ENCODE peak calls at places on chromosomes 3 and 15, in six cellular contexts. A is SK-N-SH, I is right lobe of liver, W is neuronal stem cell, X is aorta, F is K562. J is an unnamed sample.

GRCh38 chr3:157355276-157355675 is 81.4 kb upstream of the PTX3 start:
- DNase-seq in A (no peak), I (no peak), W (no peak), X (no peak), F (no peak), J (no peak)

GRCh38 chr3:47984089-47984759 is 32.0 kb downstream of the MAP4 start:
- DNase-seq in A (no peak), I (no peak), W (no peak), X (peak; percentile 58), F (no peak), J (no peak)

GRCh38 chr3:189165092-189165491 is 6.7 kb upstream of the TPRG1 start:
- DNase-seq in A (no peak), I (no peak), W (no peak), X (no peak), F (no peak), J (no peak)

GRCh38 chr3:178551916-178552321 is 15.7 kb downstream of the KCNMB2 start:
- DNase-seq in A (no peak), I (no peak), W (no peak), X (no peak), F (no peak), J (no peak)

GRCh38 chr3:187976361-187976900 is 177.5 kb upstream of the LPP start:
- DNase-seq in A (no peak), I (no peak), W (no peak), X (no peak), F (no peak), J (no peak)

GRCh38 chr15:91357011-91357410 is 257.0 kb downstream of the SV2B start:
- DNase-seq in A (no peak), I (no peak), W (no peak), X (no peak), F (no peak), J (no peak)

GRCh38 chr3:120762575-120762974 is 20.0 kb downstream of the GTF2E1 start:
- DNase-seq in A (no peak), I (no peak), W (no peak), X (no peak), F (no peak), J (no peak)

GRCh38 chr3:124639406-124640237 is 90.6 kb upstream of the UMPS start:
- DNase-seq in A (no peak), I (no peak), W (no peak), X (no peak), F (no peak), J (no peak)

GRCh38 chr3:14565791-14566588 is 25.8 kb upstream of the GRIP2 start:
- DNase-seq in A (peak; percentile 64), I (no peak), W (no peak), X (no peak), F (no peak), J (no peak)

GRCh38 chr3:139343895-139344856 is at the start of gene MRPS22:
- DNase-seq in A (peak; percentile 84), I (peak; percentile 84), W (peak; percentile 54), X (peak; percentile 88), F (peak; percentile 78), J (peak; percentile 80)

GRCh38 chr3:122794779-122795673 is at the start of gene SLC49A4:
- DNase-seq in A (peak; percentile 97), I (peak; percentile 87), W (peak; percentile 87), X (peak; percentile 84), F (peak; percentile 90), J (no peak)

GRCh38 chr3:184133840-184134745 is 1.1 kb upstream of the EIF2B5 start:
- DNase-seq in A (peak; percentile 79), I (peak; percentile 95), W (peak; percentile 59), X (peak; percentile 91), F (peak; percentile 62), J (peak; percentile 65)

GRCh38 chr3:66465034-66465433 is 35.8 kb downstream of the LRIG1 start:
- DNase-seq in A (no peak), I (no peak), W (no peak), X (no peak), F (no peak), J (no peak)

GRCh38 chr3:66463734-66464511 is 36.9 kb downstream of the LRIG1 start:
- DNase-seq in A (no peak), I (no peak), W (no peak), X (no peak), F (no peak), J (no peak)

GRCh38 chr3:66465587-66465986 is 35.2 kb downstream of the LRIG1 start:
- DNase-seq in A (no peak), I (no peak), W (no peak), X (no peak), F (no peak), J (no peak)

GRCh38 chr3:66464512-66464894 is 36.3 kb downstream of the LRIG1 start:
- DNase-seq in A (no peak), I (no peak), W (no peak), X (no peak), F (no peak), J (no peak)

DNA sequence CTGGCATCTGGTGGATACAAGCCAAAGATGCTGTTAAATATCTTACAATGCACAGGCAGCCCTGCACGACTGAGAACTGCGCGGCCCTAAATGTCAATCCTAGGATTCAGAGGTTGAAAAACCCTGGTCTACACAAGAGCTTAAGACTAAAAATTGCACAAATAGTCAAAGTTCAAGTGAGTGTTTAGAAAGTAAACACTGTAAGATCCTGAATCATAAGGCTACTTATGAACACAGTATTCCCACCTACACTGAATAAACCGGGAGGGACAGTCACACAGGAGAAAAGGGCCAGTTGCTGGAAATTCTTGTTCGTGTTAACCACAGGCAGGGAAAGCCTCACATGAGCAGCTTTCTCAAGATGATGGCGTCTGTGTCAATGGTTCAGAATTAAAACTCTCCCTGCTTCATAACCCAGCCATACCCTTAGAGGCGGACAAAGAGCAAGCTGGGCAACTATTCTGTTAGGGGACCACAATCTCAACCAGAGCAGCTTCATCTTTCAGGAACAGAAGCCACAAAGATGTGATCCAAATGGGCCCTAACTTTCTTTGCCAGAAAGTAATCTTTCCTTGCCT is 37.7 kb downstream of the LRIG1 start:
- DNase-seq in A (no peak), I (no peak), W (no peak), X (no peak), F (no peak), J (no peak)
- H3K27ac ChIP-seq in A (no peak overlapping the region), I (peak overlapping the region; percentile 63), W (no peak overlapping the region), X (peak overlapping the region; percentile 59), F (no peak overlapping the region), J (peak overlapping the region; percentile 13)

GRCh38 chr3:16370503-16370871 is 105.5 kb downstream of the OXNAD1 start:
- DNase-seq in A (no peak), I (no peak), W (no peak), X (no peak), F (no peak), J (no peak)
- H3K27ac ChIP-seq in A (no peak overlapping the region), I (no peak overlapping the region), W (no peak overlapping the region), X (no peak overlapping the region), F (no peak overlapping the region), J (no peak overlapping the region)

GRCh38 chr3:55488398-55489055 is 1.4 kb upstream of the WNT5A start:
- DNase-seq in A (peak; percentile 79), I (peak; percentile 71), W (peak; percentile 63), X (peak; percentile 66), F (peak; percentile 27), J (peak; percentile 58)
- H3K27ac ChIP-seq in A (peak overlapping the region; percentile 88), I (peak overlapping the region; percentile 88), W (no peak overlapping the region), X (no peak overlapping the region), F (no peak overlapping the region), J (no peak overlapping the region)

GRCh38 chr15:85751731-85752421 is 42.8 kb downstream of the KLHL25 start:
- DNase-seq in A (no peak), I (no peak), W (peak; percentile 63), X (no peak), F (no peak), J (peak; percentile 73)
- H3K27ac ChIP-seq in A (no peak overlapping the region), I (no peak overlapping the region), W (peak overlapping the region; percentile 90), X (no peak overlapping the region), F (no peak overlapping the region), J (no peak overlapping the region)

GRCh38 chr3:11140713-11141104 is 13.6 kb upstream of the HRH1 start:
- DNase-seq in A (no peak), I (no peak), W (no peak), X (no peak), F (no peak), J (no peak)
- H3K27ac ChIP-seq in A (no peak overlapping the region), I (no peak overlapping the region), W (no peak overlapping the region), X (no peak overlapping the region), F (no peak overlapping the region), J (no peak overlapping the region)

GRCh38 chr3:69649120-69649519 is 90.1 kb upstream of the MITF start:
- DNase-seq in A (no peak), I (no peak), W (no peak), X (no peak), F (no peak), J (no peak)
- H3K27ac ChIP-seq in A (peak overlapping the region; percentile 41), I (no peak overlapping the region), W (no peak overlapping the region), X (no peak overlapping the region), F (no peak overlapping the region), J (no peak overlapping the region)

GRCh38 chr3:183099026-183099837 is at the start of gene MCCC1:
- DNase-seq in A (peak; percentile 97), I (peak; percentile 99), W (peak; percentile 94), X (peak; percentile 99), F (peak; percentile 99), J (peak; percentile 94)

GRCh38 chr3:183098538-183099025 is 714 bp downstream of the MCCC1 start:
- DNase-seq in A (no peak), I (no peak), W (no peak), X (no peak), F (no peak), J (no peak)

GRCh38 chr3:183094711-183095110 is 4.6 kb downstream of the MCCC1 start:
- DNase-seq in A (no peak), I (no peak), W (no peak), X (no peak), F (no peak), J (no peak)

GRCh38 chr3:183100376-183100775 is 1.1 kb upstream of the MCCC1 start:
- DNase-seq in A (no peak), I (no peak), W (no peak), X (no peak), F (no peak), J (no peak)

GRCh38 chr3:183099838-183100204 is 525 bp upstream of the MCCC1 start:
- DNase-seq in A (no peak), I (no peak), W (no peak), X (no peak), F (no peak), J (no peak)
- H3K27ac ChIP-seq in A (peak overlapping the region; percentile 73), I (peak overlapping the region; percentile 84), W (no peak overlapping the region), X (peak overlapping the region; percentile 52), F (peak overlapping the region; percentile 24), J (peak overlapping the region; percentile 90)

GRCh38 chr3:42689421-42690014 is 4.2 kb downstream of the KLHL40 start:
- DNase-seq in A (no peak), I (no peak), W (no peak), X (peak; percentile 24), F (no peak), J (no peak)
- H3K27ac ChIP-seq in A (no peak overlapping the region), I (no peak overlapping the region), W (no peak overlapping the region), X (no peak overlapping the region), F (no peak overlapping the region), J (peak overlapping the region; percentile 81)